ENCODE peak calls at places on chromosomes 2 and 18, in six cellular contexts. J is cardiac fibroblast, K is fibroblast of mammary gland, Y is Panc1, V is AG09309, Q is PC-3. R is an unnamed sample.
A peak's percentile ranks its signal among the peaks of the same experiment; 100 is the strongest.

GRCh38 chr2:43340066-43340465 is 113.7 kb upstream of the ZFP36L2 start:
- DNase-seq in J (peak; percentile 70), V (peak; percentile 54), Y (no peak), K (peak; percentile 88), Q (peak; percentile 51), R (no peak)

GRCh38 chr2:37230581-37230980 is 815 bp downstream of the CEBPZ start:
- DNase-seq in J (peak; percentile 10), Y (no peak), Q (peak; percentile 26), V (no peak), K (peak; percentile 21), R (no peak)

GRCh38 chr2:164314148-164314547 is 307.1 kb downstream of the GRB14 start:
- DNase-seq in Y (no peak), Q (peak; percentile 14), K (peak; percentile 5), V (no peak), J (peak; percentile 42), R (no peak)

GRCh38 chr2:44744961-44745360 is 196.5 kb upstream of the SIX3 start:
- DNase-seq in J (no peak), K (no peak), Q (no peak), Y (no peak), V (no peak), R (no peak)

GRCh38 chr18:79169958-79170555 is 100.9 kb downstream of the ATP9B start:
- DNase-seq in K (peak; percentile 57), J (peak; percentile 68), Y (no peak), V (no peak), Q (peak; percentile 5), R (no peak)

GRCh38 chr2:16628316-16628715 is 37.3 kb downstream of the CYRIA start:
- DNase-seq in Y (no peak), J (no peak), K (no peak), V (no peak), Q (no peak), R (no peak)

GRCh38 chr2:18149660-18150246 is 271.3 kb downstream of the KCNS3 start:
- DNase-seq in V (no peak), J (peak; percentile 69), Y (peak; percentile 17), Q (peak; percentile 81), K (peak; percentile 54), R (no peak)

GRCh38 chr2:11371099-11371937 is 26.9 kb upstream of the ROCK2 start:
- DNase-seq in J (no peak), Q (no peak), Y (no peak), V (no peak), K (peak; percentile 35), R (no peak)

GRCh38 chr2:95319481-95320343 is 22.6 kb downstream of the KCNIP3 start:
- DNase-seq in K (no peak), Y (no peak), V (no peak), J (no peak), Q (no peak), R (no peak)

GRCh38 chr2:9336209-9336533 is 87.2 kb downstream of the ITGB1BP1 start:
- DNase-seq in Y (no peak), K (peak; percentile 67), J (peak; percentile 40), V (no peak), Q (no peak), R (peak; percentile 46)

GRCh38 chr2:44934521-44934961 is 7.0 kb upstream of the SIX3 start:
- DNase-seq in K (no peak), J (no peak), Q (no peak), V (no peak), Y (no peak), R (no peak)

GRCh38 chr2:15841776-15842554 is 98.4 kb upstream of the MYCN start:
- DNase-seq in J (no peak), Q (no peak), K (no peak), Y (no peak), V (no peak), R (no peak)

GRCh38 chr2:97748397-97748796 is 35.0 kb downstream of the ZAP70 start:
- DNase-seq in K (peak; percentile 14), J (peak; percentile 39), Q (peak; percentile 25), Y (no peak), V (no peak), R (no peak)

GRCh38 chr2:161415041-161415440 is 1.1 kb upstream of the TBR1 start:
- DNase-seq in K (no peak), V (no peak), Y (no peak), J (no peak), Q (peak; percentile 31), R (no peak)

GRCh38 chr18:70384181-70384790 is 95.4 kb downstream of the SOCS6 start:
- DNase-seq in K (peak; percentile 93), Q (peak; percentile 96), Y (peak; percentile 73), J (peak; percentile 93), V (peak; percentile 61), R (peak; percentile 66)

GRCh38 chr2:217753460-217754200 is 249.2 kb downstream of the TNS1 start:
- DNase-seq in K (no peak), Q (no peak), J (peak; percentile 18), Y (no peak), V (no peak), R (no peak)

GRCh38 chr2:60476206-60476946 is 77.1 kb downstream of the BCL11A start:
- DNase-seq in Q (no peak), K (no peak), J (no peak), Y (no peak), V (no peak), R (no peak)

GRCh38 chr2:165105911-165106310 is 97.9 kb downstream of the SCN3A start:
- DNase-seq in Y (no peak), Q (no peak), J (peak; percentile 9), V (no peak), K (peak; percentile 2), R (no peak)

GRCh38 chr2:63287961-63288360 is 237.3 kb downstream of the OTX1 start:
- DNase-seq in V (no peak), J (no peak), Q (no peak), Y (no peak), K (no peak), R (no peak)

GRCh38 chr2:239962890-239963591 is 62.1 kb downstream of the NDUFA10 start:
- DNase-seq in K (no peak), J (no peak), Q (no peak), V (no peak), Y (no peak), R (no peak)

GRCh38 chr2:152241956-152242355 is 66.4 kb upstream of the STAM2 start:
- DNase-seq in V (no peak), Q (peak; percentile 64), K (no peak), J (no peak), Y (no peak), R (no peak)

GRCh38 chr18:58315041-58315440 is 271.0 kb downstream of the NEDD4L start:
- DNase-seq in Q (peak; percentile 79), V (no peak), J (peak; percentile 34), K (peak; percentile 31), Y (no peak), R (no peak)

GRCh38 chr18:74508821-74509225 is 12.7 kb downstream of the CNDP2 start:
- DNase-seq in V (no peak), J (no peak), Y (no peak), Q (no peak), K (no peak), R (no peak)

GRCh38 chr18:63963610-63964256 is 6.1 kb upstream of the SERPINB8 start:
- DNase-seq in V (no peak), Y (peak; percentile 36), Q (peak; percentile 76), K (peak; percentile 73), J (peak; percentile 79), R (peak; percentile 20)

GRCh38 chr2:172253190-172254052 is 150.7 kb upstream of the DLX2 start:
- DNase-seq in K (peak; percentile 100), V (peak; percentile 99), Q (peak; percentile 98), J (peak; percentile 100), Y (peak; percentile 95), R (peak; percentile 99)

DNA sequence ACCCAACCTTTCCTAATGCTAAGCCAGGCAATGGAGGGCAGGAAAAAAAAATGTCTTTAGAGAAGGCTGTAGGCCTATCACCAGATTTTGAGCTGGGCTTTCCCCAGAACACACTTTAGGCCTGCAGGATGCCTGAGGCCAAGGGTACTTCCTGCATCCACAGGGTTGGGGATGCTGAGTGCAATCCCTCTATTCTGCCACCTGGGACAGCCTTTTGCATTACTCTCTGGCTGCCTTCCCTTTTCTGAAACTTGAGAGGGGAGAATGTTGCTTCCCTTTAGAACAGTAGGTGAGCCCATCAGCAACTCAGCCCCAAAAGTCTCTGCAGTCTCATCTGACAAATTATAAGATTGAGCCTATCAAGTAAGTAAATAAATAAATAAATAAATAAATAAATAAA is 195.2 kb downstream of the SLC8A1 start:
- DNase-seq in V (no peak), K (no peak), J (peak; percentile 25), Q (peak; percentile 67), Y (no peak), R (no peak)
- TF ChIP-seq CTCF in V (peak; percentile 25), K (peak; percentile 34), J (peak; percentile 42), Q (peak; percentile 51), Y (no peak), R (peak; percentile 31)

DNA sequence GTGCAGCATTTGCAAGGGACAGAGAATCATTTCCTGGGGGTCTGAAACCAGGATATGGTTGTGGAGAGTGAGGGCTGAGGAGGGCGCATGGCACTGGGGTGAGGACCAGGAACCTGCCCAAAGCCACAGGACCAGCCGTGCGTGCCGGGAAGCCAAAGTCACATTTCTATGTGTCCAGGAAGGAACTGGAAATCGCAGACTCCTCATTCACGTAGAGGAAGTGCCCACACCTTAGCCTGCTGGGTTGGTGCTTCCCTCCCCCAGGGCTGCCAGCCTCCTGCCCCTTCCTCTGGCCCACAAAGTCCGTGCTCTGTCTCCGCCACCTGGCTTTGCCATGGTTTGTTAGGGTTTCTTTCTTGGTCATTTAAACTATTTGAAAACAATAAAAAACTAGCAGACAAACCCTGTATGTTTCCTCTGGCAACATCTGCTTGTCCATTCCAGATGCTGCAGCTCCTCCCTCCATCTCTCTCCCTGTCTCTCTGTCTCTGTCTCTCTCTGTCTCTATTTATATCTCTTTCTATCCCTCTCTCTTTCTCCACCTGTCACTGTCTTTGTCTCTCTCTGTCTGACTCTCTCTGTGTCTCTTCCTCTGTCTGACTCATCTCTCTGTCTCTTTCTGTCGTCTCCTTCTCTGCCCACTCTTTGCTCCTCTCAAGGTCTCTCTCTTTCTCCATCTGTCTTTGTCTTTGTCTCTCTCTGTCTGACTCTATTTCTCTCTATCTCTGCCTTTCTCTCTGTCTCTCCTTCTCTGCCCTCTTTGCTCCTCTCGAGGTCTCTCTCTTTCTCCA is 163.2 kb upstream of the TPO start:
- DNase-seq in J (no peak), K (no peak), Q (no peak), V (no peak), Y (no peak), R (no peak)
- H3K4me3 ChIP-seq in J (no peak overlapping the region), K (no peak overlapping the region), Q (no peak overlapping the region), V (no peak overlapping the region), Y (no peak overlapping the region), R (no peak overlapping the region)

GRCh38 chr2:157922815-157923214 is 46.7 kb upstream of the ACVR1 start:
- DNase-seq in J (no peak), Y (no peak), K (no peak), V (no peak), Q (no peak), R (no peak)
- TF ChIP-seq CTCF in J (no peak), Y (no peak), K (no peak), V (no peak), Q (no peak), R (no peak)

GRCh38 chr2:73780242-73780582 is 309 bp upstream of the DUSP11 start:
- DNase-seq in V (no peak), K (no peak), Y (no peak), J (no peak), Q (no peak), R (no peak)
- H3K4me3 ChIP-seq in V (no peak overlapping the region), K (peak overlapping the region; percentile 100), Y (peak overlapping the region; percentile 91), J (peak overlapping the region; percentile 95), Q (peak overlapping the region; percentile 85), R (peak overlapping the region; percentile 77)

R was measured in HFF-Myc.